ENCODE peak calls at places on chromosome 7, in seven cellular contexts. One of them, this sample, is unnamed.

GRCh38 chr7:49643750-49644149 is 129.7 kb upstream of the VWC2 start:
- DNase-seq in ovary: no peak
- DNase-seq in IMR-90: no peak
- DNase-seq in left lung: no peak
- DNase-seq in CD8-positive, alpha-beta T cell: no peak
- DNase-seq in fibroblast of lung: no peak
- DNase-seq in hepatocyte: no peak
- DNase-seq in this sample: no peak

GRCh38 chr7:2736411-2736914 is 48.5 kb downstream of the AMZ1 start:
- DNase-seq in IMR-90: no peak
- DNase-seq in left lung: peak; percentile 51
- DNase-seq in CD8-positive, alpha-beta T cell: no peak
- DNase-seq in ovary: peak; percentile 21
- DNase-seq in hepatocyte: no peak
- DNase-seq in fibroblast of lung: no peak
- DNase-seq in this sample: no peak

GRCh38 chr7:149501651-149502050 is 4.0 kb upstream of the ZNF746 start:
- DNase-seq in CD8-positive, alpha-beta T cell: no peak
- DNase-seq in hepatocyte: no peak
- DNase-seq in fibroblast of lung: no peak
- DNase-seq in ovary: no peak
- DNase-seq in left lung: no peak
- DNase-seq in IMR-90: no peak
- DNase-seq in this sample: no peak

GRCh38 chr7:2157473-2158279 is 75.1 kb downstream of the MAD1L1 start:
- DNase-seq in fibroblast of lung: peak; percentile 98
- DNase-seq in hepatocyte: peak; percentile 83
- DNase-seq in IMR-90: peak; percentile 96
- DNase-seq in left lung: peak; percentile 81
- DNase-seq in ovary: peak; percentile 75
- DNase-seq in CD8-positive, alpha-beta T cell: no peak
- DNase-seq in this sample: peak; percentile 91

GRCh38 chr7:85261341-85261740 is 74.5 kb upstream of the SEMA3D start:
- DNase-seq in ovary: no peak
- DNase-seq in left lung: no peak
- DNase-seq in fibroblast of lung: peak; percentile 5
- DNase-seq in IMR-90: peak; percentile 55
- DNase-seq in hepatocyte: no peak
- DNase-seq in CD8-positive, alpha-beta T cell: no peak
- DNase-seq in this sample: no peak

GRCh38 chr7:92421676-92422435 is 25.4 kb upstream of the GATAD1 start:
- DNase-seq in fibroblast of lung: no peak
- DNase-seq in hepatocyte: peak; percentile 60
- DNase-seq in ovary: peak; percentile 20
- DNase-seq in CD8-positive, alpha-beta T cell: no peak
- DNase-seq in IMR-90: peak; percentile 15
- DNase-seq in left lung: no peak
- DNase-seq in this sample: no peak

GRCh38 chr7:6202117-6202516 is 70.3 kb downstream of the CYTH3 start:
- DNase-seq in IMR-90: no peak
- DNase-seq in hepatocyte: no peak
- DNase-seq in ovary: no peak
- DNase-seq in left lung: no peak
- DNase-seq in CD8-positive, alpha-beta T cell: no peak
- DNase-seq in fibroblast of lung: no peak
- DNase-seq in this sample: no peak

GRCh38 chr7:4613855-4614548 is 68.1 kb upstream of the FOXK1 start:
- DNase-seq in CD8-positive, alpha-beta T cell: no peak
- DNase-seq in hepatocyte: peak; percentile 28
- DNase-seq in ovary: no peak
- DNase-seq in IMR-90: peak; percentile 75
- DNase-seq in fibroblast of lung: peak; percentile 84
- DNase-seq in left lung: no peak
- DNase-seq in this sample: no peak

GRCh38 chr7:19369806-19370205 is 224.6 kb upstream of the FERD3L start:
- DNase-seq in IMR-90: no peak
- DNase-seq in hepatocyte: no peak
- DNase-seq in left lung: no peak
- DNase-seq in CD8-positive, alpha-beta T cell: no peak
- DNase-seq in ovary: no peak
- DNase-seq in fibroblast of lung: no peak
- DNase-seq in this sample: no peak

GRCh38 chr7:44381494-44382220 is 56.3 kb upstream of the CAMK2B start:
- DNase-seq in CD8-positive, alpha-beta T cell: no peak
- DNase-seq in hepatocyte: no peak
- DNase-seq in IMR-90: no peak
- DNase-seq in left lung: no peak
- DNase-seq in fibroblast of lung: no peak
- DNase-seq in ovary: no peak
- DNase-seq in this sample: no peak

GRCh38 chr7:416761-417624 is 102.7 kb downstream of the PDGFA start:
- DNase-seq in hepatocyte: no peak
- DNase-seq in IMR-90: no peak
- DNase-seq in CD8-positive, alpha-beta T cell: no peak
- DNase-seq in ovary: no peak
- DNase-seq in left lung: peak; percentile 59
- DNase-seq in fibroblast of lung: no peak
- DNase-seq in this sample: no peak

GRCh38 chr7:38107486-38107893 is 70.6 kb upstream of the STARD3NL start:
- DNase-seq in left lung: no peak
- DNase-seq in IMR-90: peak; percentile 35
- DNase-seq in fibroblast of lung: peak; percentile 66
- DNase-seq in hepatocyte: peak; percentile 82
- DNase-seq in CD8-positive, alpha-beta T cell: peak; percentile 57
- DNase-seq in ovary: peak; percentile 35
- DNase-seq in this sample: peak; percentile 80

GRCh38 chr7:71236488-71237179 is 104.7 kb downstream of the GALNT17 start:
- DNase-seq in fibroblast of lung: no peak
- DNase-seq in hepatocyte: no peak
- DNase-seq in ovary: peak; percentile 86
- DNase-seq in left lung: no peak
- DNase-seq in IMR-90: no peak
- DNase-seq in CD8-positive, alpha-beta T cell: no peak
- DNase-seq in this sample: no peak

GRCh38 chr7:42947531-42947930 is 15.4 kb downstream of the MRPL32 start:
- DNase-seq in hepatocyte: no peak
- DNase-seq in fibroblast of lung: peak; percentile 65
- DNase-seq in CD8-positive, alpha-beta T cell: no peak
- DNase-seq in ovary: no peak
- DNase-seq in IMR-90: no peak
- DNase-seq in left lung: no peak
- DNase-seq in this sample: no peak

GRCh38 chr7:18040196-18040595 is 12.6 kb upstream of the PRPS1L1 start:
- DNase-seq in IMR-90: peak; percentile 90
- DNase-seq in CD8-positive, alpha-beta T cell: no peak
- DNase-seq in left lung: no peak
- DNase-seq in ovary: no peak
- DNase-seq in fibroblast of lung: peak; percentile 94
- DNase-seq in hepatocyte: no peak
- DNase-seq in this sample: peak; percentile 83

GRCh38 chr7:21028990-21029337 is 242.3 kb upstream of the SP8 start:
- DNase-seq in fibroblast of lung: no peak
- DNase-seq in hepatocyte: no peak
- DNase-seq in left lung: no peak
- DNase-seq in CD8-positive, alpha-beta T cell: no peak
- DNase-seq in IMR-90: no peak
- DNase-seq in ovary: no peak
- DNase-seq in this sample: no peak

GRCh38 chr7:45053401-45053800 is 35.4 kb downstream of the NACAD start:
- DNase-seq in fibroblast of lung: no peak
- DNase-seq in left lung: no peak
- DNase-seq in ovary: no peak
- DNase-seq in IMR-90: no peak
- DNase-seq in CD8-positive, alpha-beta T cell: no peak
- DNase-seq in hepatocyte: no peak
- DNase-seq in this sample: no peak

GRCh38 chr7:120337308-120337907 is 64.4 kb downstream of the KCND2 start:
- DNase-seq in CD8-positive, alpha-beta T cell: no peak
- DNase-seq in left lung: no peak
- DNase-seq in IMR-90: peak; percentile 0
- DNase-seq in hepatocyte: peak; percentile 34
- DNase-seq in ovary: no peak
- DNase-seq in fibroblast of lung: peak; percentile 3
- DNase-seq in this sample: peak; percentile 25

GRCh38 chr7:602341-603141 is 82.9 kb upstream of the PDGFA start:
- DNase-seq in hepatocyte: peak; percentile 39
- DNase-seq in CD8-positive, alpha-beta T cell: no peak
- DNase-seq in left lung: peak; percentile 85
- DNase-seq in IMR-90: no peak
- DNase-seq in ovary: no peak
- DNase-seq in fibroblast of lung: no peak
- DNase-seq in this sample: no peak

DNA sequence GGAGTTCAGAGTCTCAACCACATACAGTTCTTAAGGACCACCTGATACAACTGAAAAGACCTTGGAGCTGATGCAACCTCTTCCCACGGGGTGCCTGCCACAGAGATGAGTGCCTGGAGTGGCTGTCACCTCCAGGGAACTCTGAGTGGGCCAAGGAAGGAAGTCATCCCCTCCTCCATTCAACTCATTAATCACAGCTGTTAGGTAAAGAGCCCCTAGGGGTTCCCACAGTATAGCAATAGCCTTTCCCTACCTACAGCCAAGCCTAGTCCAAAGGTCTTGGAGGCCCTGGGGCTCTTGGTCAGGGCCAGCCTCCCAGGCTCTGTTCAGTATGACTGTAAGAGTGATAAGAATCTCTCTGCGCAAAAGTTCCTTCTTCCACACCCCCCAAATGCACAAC is 70.4 kb upstream of the NFE2L3 start:
- DNase-seq in fibroblast of lung: no peak
- DNase-seq in hepatocyte: peak; percentile 72
- DNase-seq in left lung: no peak
- DNase-seq in CD8-positive, alpha-beta T cell: no peak
- DNase-seq in IMR-90: no peak
- DNase-seq in ovary: no peak
- DNase-seq in this sample: peak; percentile 5
- TF ChIP-seq CTCF in fibroblast of lung: no peak
- TF ChIP-seq CTCF in hepatocyte: peak; percentile 11
- TF ChIP-seq CTCF in left lung: no peak
- TF ChIP-seq CTCF in CD8-positive, alpha-beta T cell: no peak
- TF ChIP-seq CTCF in IMR-90: no peak
- TF ChIP-seq CTCF in ovary: no peak
- TF ChIP-seq CTCF in this sample: no peak

GRCh38 chr7:28346972-28347371 is 65.3 kb upstream of the CREB5 start:
- DNase-seq in left lung: no peak
- DNase-seq in CD8-positive, alpha-beta T cell: no peak
- DNase-seq in fibroblast of lung: no peak
- DNase-seq in IMR-90: peak; percentile 17
- DNase-seq in ovary: no peak
- DNase-seq in hepatocyte: no peak
- DNase-seq in this sample: peak; percentile 19
- H3K4me3 ChIP-seq in left lung: no peak overlapping the region
- H3K4me3 ChIP-seq in CD8-positive, alpha-beta T cell: no peak overlapping the region
- H3K4me3 ChIP-seq in fibroblast of lung: no peak overlapping the region
- H3K4me3 ChIP-seq in IMR-90: no peak overlapping the region
- H3K4me3 ChIP-seq in ovary: no peak overlapping the region
- H3K4me3 ChIP-seq in hepatocyte: no peak overlapping the region
- H3K4me3 ChIP-seq in this sample: no peak overlapping the region

GRCh38 chr7:116967983-116968382 is 14.7 kb downstream of the ST7 start:
- DNase-seq in ovary: no peak
- DNase-seq in fibroblast of lung: no peak
- DNase-seq in left lung: no peak
- DNase-seq in CD8-positive, alpha-beta T cell: no peak
- DNase-seq in hepatocyte: no peak
- DNase-seq in IMR-90: no peak
- DNase-seq in this sample: no peak

GRCh38 chr7:116970148-116970910 is 17.0 kb downstream of the ST7 start:
- DNase-seq in IMR-90: no peak
- DNase-seq in ovary: no peak
- DNase-seq in CD8-positive, alpha-beta T cell: no peak
- DNase-seq in left lung: no peak
- DNase-seq in hepatocyte: no peak
- DNase-seq in fibroblast of lung: no peak
- DNase-seq in this sample: peak; percentile 26

GRCh38 chr7:116967254-116967922 is 14.1 kb downstream of the ST7 start:
- DNase-seq in fibroblast of lung: no peak
- DNase-seq in hepatocyte: no peak
- DNase-seq in left lung: no peak
- DNase-seq in CD8-positive, alpha-beta T cell: no peak
- DNase-seq in ovary: no peak
- DNase-seq in IMR-90: no peak
- DNase-seq in this sample: no peak

GRCh38 chr7:116969371-116969902 is 16.1 kb downstream of the ST7 start:
- DNase-seq in IMR-90: no peak
- DNase-seq in hepatocyte: no peak
- DNase-seq in fibroblast of lung: no peak
- DNase-seq in CD8-positive, alpha-beta T cell: no peak
- DNase-seq in ovary: no peak
- DNase-seq in left lung: no peak
- DNase-seq in this sample: no peak

DNA sequence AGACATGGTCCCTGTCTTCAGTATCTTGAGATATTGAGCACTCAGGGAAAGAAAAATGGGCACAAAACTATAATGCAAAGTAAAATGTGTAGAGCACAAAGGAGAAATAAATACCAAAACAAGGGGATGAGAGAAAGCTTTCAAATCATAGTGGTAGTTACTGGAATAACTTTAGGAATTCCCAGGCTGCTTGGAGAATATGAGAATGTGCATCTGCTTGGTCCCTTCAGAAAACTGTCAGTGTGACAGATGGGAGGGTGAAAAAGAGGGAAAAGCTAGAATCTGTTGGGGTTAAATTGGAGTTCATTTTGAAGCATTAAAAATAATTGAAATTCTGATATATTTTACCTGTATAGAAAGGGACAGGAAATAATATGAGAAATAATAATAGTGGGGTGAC is 15.3 kb downstream of the ST7 start:
- DNase-seq in fibroblast of lung: no peak
- DNase-seq in hepatocyte: no peak
- DNase-seq in ovary: no peak
- DNase-seq in left lung: no peak
- DNase-seq in IMR-90: no peak
- DNase-seq in CD8-positive, alpha-beta T cell: no peak
- DNase-seq in this sample: no peak
- TF ChIP-seq CTCF in fibroblast of lung: no peak
- TF ChIP-seq CTCF in hepatocyte: no peak
- TF ChIP-seq CTCF in ovary: no peak
- TF ChIP-seq CTCF in left lung: no peak
- TF ChIP-seq CTCF in IMR-90: no peak
- TF ChIP-seq CTCF in CD8-positive, alpha-beta T cell: no peak
- TF ChIP-seq CTCF in this sample: no peak

DNA sequence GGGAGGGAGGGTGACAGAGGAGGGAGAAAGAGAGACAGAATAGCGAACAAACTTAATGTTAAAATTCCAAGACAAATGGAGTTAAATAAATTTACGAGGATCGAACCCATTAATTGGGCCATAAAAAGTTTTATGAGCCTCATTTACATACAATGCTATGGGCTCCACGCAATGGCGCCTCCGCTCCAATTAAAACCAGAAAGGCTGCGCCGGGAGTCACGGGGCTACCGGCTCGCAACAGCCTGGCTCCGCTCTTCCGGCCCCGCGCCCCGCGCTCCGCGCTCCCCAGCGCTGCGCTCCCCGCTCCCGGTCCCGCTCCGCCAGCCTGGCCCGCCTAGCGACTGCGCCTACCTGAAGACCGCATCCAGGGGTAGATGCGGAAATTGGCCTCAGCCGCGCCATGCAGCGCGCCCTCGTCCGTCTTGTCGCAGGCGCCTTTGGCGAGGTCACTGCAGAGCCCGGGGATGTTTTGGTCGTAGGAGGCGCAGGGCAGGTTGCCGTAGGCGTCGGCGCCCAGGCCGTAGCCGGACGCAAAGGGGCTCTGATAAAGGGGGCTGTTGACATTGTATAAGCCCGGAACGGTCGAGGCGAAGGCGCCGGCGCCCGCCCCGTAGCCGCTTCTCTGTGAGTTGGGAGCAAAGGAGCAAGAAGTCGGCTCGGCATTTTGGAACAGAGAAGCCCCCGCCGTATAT is 513 bp downstream of the HOXA7 start:
- DNase-seq in hepatocyte: no peak
- DNase-seq in fibroblast of lung: no peak
- DNase-seq in CD8-positive, alpha-beta T cell: no peak
- DNase-seq in left lung: peak; percentile 80
- DNase-seq in ovary: peak; percentile 43
- DNase-seq in IMR-90: no peak
- DNase-seq in this sample: peak; percentile 52
- H3K4me3 ChIP-seq in hepatocyte: peak overlapping the region; percentile 48
- H3K4me3 ChIP-seq in fibroblast of lung: peak overlapping the region; percentile 64
- H3K4me3 ChIP-seq in CD8-positive, alpha-beta T cell: peak overlapping the region; percentile 20
- H3K4me3 ChIP-seq in left lung: peak overlapping the region; percentile 46
- H3K4me3 ChIP-seq in ovary: peak overlapping the region; percentile 61
- H3K4me3 ChIP-seq in IMR-90: peak overlapping the region; percentile 69
- H3K4me3 ChIP-seq in this sample: peak overlapping the region; percentile 79